ENCODE peak calls at places on chromosomes 3 and 15, in five cellular contexts. N is A549; H is PC-3; E is CD4-positive, CD25-positive, alpha-beta regulatory T cell; O is kidney. J is an unnamed sample.

GRCh38 chr15:74994685-74995084 is 678 bp upstream of the SCAMP5 start:
- DNase-seq in N (no peak), H (no peak), E (no peak), O (no peak), J (no peak)

GRCh38 chr3:99298661-99299060 is 339.7 kb upstream of the COL8A1 start:
- DNase-seq in N (no peak), H (no peak), E (no peak), O (no peak), J (no peak)

GRCh38 chr3:40504636-40505430 is 1.0 kb upstream of the ZNF620 start:
- DNase-seq in N (peak; percentile 58), H (peak; percentile 97), E (no peak), O (no peak), J (peak; percentile 67)

GRCh38 chr3:45366305-45366704 is 22.1 kb upstream of the LARS2 start:
- DNase-seq in N (no peak), H (no peak), E (no peak), O (no peak), J (no peak)

GRCh38 chr15:90967206-90967605 is 12.5 kb downstream of the RCCD1 start:
- DNase-seq in N (no peak), H (no peak), E (no peak), O (no peak), J (no peak)

GRCh38 chr3:66473637-66474036 is 27.2 kb downstream of the LRIG1 start:
- DNase-seq in N (no peak), H (peak; percentile 7), E (no peak), O (no peak), J (no peak)

GRCh38 chr15:69044899-69045298 is 30.4 kb downstream of the NOX5 start:
- DNase-seq in N (peak; percentile 74), H (peak; percentile 93), E (no peak), O (no peak), J (no peak)

GRCh38 chr15:74172751-74173544 is 562 bp upstream of the ISLR start:
- DNase-seq in N (no peak), H (no peak), E (no peak), O (peak; percentile 92), J (peak; percentile 84)

GRCh38 chr3:30954431-30954830 is 60.0 kb upstream of the GADL1 start:
- DNase-seq in N (no peak), H (no peak), E (no peak), O (no peak), J (no peak)

GRCh38 chr15:68924866-68925599 is 5.3 kb upstream of the SPESP1 start:
- DNase-seq in N (peak; percentile 78), H (peak; percentile 86), E (peak; percentile 27), O (peak; percentile 80), J (peak; percentile 70)

GRCh38 chr3:51968175-51968681 is 974 bp upstream of the PCBP4 start:
- DNase-seq in N (no peak), H (no peak), E (no peak), O (no peak), J (no peak)

GRCh38 chr3:24713516-24713915 is 218.9 kb upstream of the THRB start:
- DNase-seq in N (no peak), H (no peak), E (no peak), O (no peak), J (no peak)

GRCh38 chr3:38836561-38836960 is 20.5 kb upstream of the SCN10A start:
- DNase-seq in N (no peak), H (no peak), E (no peak), O (no peak), J (no peak)

GRCh38 chr3:52358362-52358940 is 42.3 kb downstream of the DNAH1 start:
- DNase-seq in N (no peak), H (no peak), E (no peak), O (peak; percentile 52), J (no peak)

GRCh38 chr15:89975482-89976291 is 25.4 kb upstream of the ZNF710 start:
- DNase-seq in N (no peak), H (no peak), E (no peak), O (no peak), J (no peak)

GRCh38 chr3:125381314-125381713 is 6.2 kb upstream of the ZNF148 start:
- DNase-seq in N (no peak), H (no peak), E (no peak), O (no peak), J (no peak)

GRCh38 chr15:82093774-82094211 is 48.0 kb upstream of the MEX3B start:
- DNase-seq in N (peak; percentile 86), H (peak; percentile 80), E (no peak), O (no peak), J (no peak)

GRCh38 chr15:70762469-70763119 is 764 bp downstream of the UACA start:
- DNase-seq in N (peak; percentile 61), H (peak; percentile 62), E (no peak), O (peak; percentile 82), J (peak; percentile 62)

GRCh38 chr3:190676477-190676876 is 162.6 kb downstream of the IL1RAP start:
- DNase-seq in N (no peak), H (peak; percentile 67), E (no peak), O (no peak), J (no peak)

GRCh38 chr15:40463886-40464545 is 6.8 kb upstream of the CHST14 start:
- DNase-seq in N (no peak), H (no peak), E (no peak), O (no peak), J (no peak)

GRCh38 chr15:45457641-45458539 is 64.7 kb downstream of the SLC30A4 start:
- DNase-seq in N (peak; percentile 71), H (peak; percentile 98), E (peak; percentile 74), O (no peak), J (peak; percentile 51)
- H3K4me3 ChIP-seq in N (peak overlapping the region; percentile 47), H (peak overlapping the region; percentile 66), E (peak overlapping the region; percentile 96), O (peak overlapping the region; percentile 88), J (peak overlapping the region; percentile 55)

DNA sequence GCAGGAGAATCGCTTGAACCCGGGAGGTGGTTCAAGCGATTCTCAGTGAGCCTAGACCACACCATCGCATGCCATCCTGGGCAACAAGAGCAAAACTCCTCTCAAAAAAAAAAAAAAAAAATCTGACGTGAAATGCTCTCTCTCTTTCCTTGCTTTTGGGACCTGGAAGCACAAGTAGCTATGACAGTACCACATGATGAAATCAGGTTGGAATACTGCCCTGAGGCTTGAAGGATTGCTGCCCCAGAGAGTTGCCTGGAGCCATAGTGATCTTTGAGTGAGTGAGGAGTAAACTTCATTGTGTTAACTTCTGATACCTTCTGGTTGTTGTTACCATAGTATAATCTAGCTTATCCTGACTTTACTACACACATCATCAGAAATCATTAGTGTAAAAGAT is 23.3 kb downstream of the AKAP13 start:
- DNase-seq in N (no peak), H (no peak), E (no peak), O (no peak), J (no peak)
- H3K4me1 ChIP-seq in N (peaks cover 70% of the 10 kb centered on the region), H (peaks cover 54% of the 10 kb centered on the region), E (peaks cover 48% of the 10 kb centered on the region), O (peaks cover 15% of the 10 kb centered on the region), J (peaks cover 50% of the 10 kb centered on the region)

DNA sequence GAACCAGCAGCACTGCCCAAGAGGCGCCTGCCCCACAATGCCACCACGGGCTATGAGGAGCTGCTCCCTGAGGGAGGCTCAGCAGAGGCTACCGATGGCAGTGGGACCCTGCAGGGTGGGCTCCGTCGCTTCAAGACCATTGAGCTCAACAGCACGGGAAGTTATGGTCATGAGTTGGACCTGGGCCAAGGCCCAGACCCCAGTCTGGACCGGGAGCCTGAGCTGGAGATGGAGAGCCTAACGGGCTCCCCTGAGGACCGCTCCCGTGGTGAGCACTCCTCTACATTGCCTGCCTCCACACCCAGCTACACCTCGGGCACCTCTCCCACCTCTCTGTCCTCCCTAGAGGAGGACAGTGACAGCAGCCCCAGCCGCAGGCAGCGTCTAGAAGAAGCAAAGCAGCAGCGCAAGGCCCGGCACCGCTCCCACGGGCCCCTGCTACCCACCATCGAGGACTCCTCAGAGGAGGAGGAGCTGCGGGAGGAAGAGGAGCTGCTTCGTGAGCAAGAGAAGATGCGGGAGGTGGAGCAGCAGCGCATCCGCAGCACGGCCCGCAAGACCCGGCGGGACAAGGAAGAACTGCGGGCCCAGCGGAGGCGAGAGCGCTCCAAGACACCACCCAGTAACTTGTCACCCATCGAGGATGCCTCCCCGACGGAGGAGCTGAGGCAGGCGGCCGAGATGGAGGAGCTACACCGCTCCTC is 21.8 kb upstream of the APEH start:
- DNase-seq in N (no peak), H (no peak), E (no peak), O (no peak), J (no peak)
- H3K4me3 ChIP-seq in N (no peak overlapping the region), H (no peak overlapping the region), E (no peak overlapping the region), O (no peak overlapping the region), J (no peak overlapping the region)

GRCh38 chr3:197026481-197026866 is 3.1 kb downstream of the MELTF start:
- DNase-seq in N (no peak), H (no peak), E (no peak), O (no peak), J (no peak)
- H3K4me1 ChIP-seq in N (peaks cover 23% of the 10 kb centered on the region), H (peaks cover 33% of the 10 kb centered on the region), E (peaks cover 17% of the 10 kb centered on the region), O (no peaks in the 10 kb centered on the region), J (peaks cover 16% of the 10 kb centered on the region)

GRCh38 chr3:142576792-142577191 is 1.7 kb downstream of the ATR start:
- DNase-seq in N (no peak), H (no peak), E (no peak), O (no peak), J (no peak)
- H3K4me3 ChIP-seq in N (no peak overlapping the region), H (peak overlapping the region; percentile 92), E (peak overlapping the region; percentile 93), O (no peak overlapping the region), J (no peak overlapping the region)

DNA sequence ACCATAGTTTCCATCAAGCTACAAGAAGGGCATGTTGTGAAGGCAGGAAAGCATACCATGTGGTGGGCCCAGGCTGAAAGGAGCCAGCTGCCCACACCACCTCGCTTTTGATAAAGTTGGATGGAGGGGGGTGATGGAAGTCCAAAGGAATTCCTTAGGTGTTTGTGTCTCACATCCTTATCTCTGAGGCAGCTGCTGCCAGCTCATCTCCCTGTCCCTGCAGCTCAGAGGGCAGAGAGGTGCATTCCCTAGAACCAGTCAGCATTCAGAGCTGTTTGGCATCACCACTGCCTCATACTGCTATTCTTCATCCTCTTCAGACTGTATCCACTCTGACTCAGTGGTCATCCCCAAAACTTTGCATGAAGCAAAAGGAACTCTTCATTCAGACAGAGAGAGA is 141.5 kb upstream of the BFSP2 start:
- DNase-seq in N (no peak), H (peak; percentile 1), E (no peak), O (no peak), J (no peak)
- H3K4me1 ChIP-seq in N (no peaks in the 10 kb centered on the region), H (peaks cover 11% of the 10 kb centered on the region), E (no peaks in the 10 kb centered on the region), O (no peaks in the 10 kb centered on the region), J (no peaks in the 10 kb centered on the region)

GRCh38 chr3:43768594-43768993 is 77.9 kb downstream of the ABHD5 start:
- DNase-seq in N (no peak), H (peak; percentile 27), E (no peak), O (no peak), J (peak; percentile 77)

GRCh38 chr3:43766672-43767465 is 76.1 kb downstream of the ABHD5 start:
- DNase-seq in N (peak; percentile 20), H (peak; percentile 90), E (no peak), O (no peak), J (no peak)

GRCh38 chr3:43770426-43771103 is 79.8 kb downstream of the ABHD5 start:
- DNase-seq in N (peak; percentile 79), H (peak; percentile 50), E (peak; percentile 7), O (peak; percentile 76), J (peak; percentile 85)

GRCh38 chr3:43769471-43770425 is 79.0 kb downstream of the ABHD5 start:
- DNase-seq in N (peak; percentile 97), H (peak; percentile 99), E (peak; percentile 60), O (peak; percentile 99), J (peak; percentile 99)

GRCh38 chr3:43769097-43769470 is 78.3 kb downstream of the ABHD5 start:
- DNase-seq in N (no peak), H (no peak), E (no peak), O (no peak), J (no peak)
- H3K4me3 ChIP-seq in N (no peak overlapping the region), H (peak overlapping the region; percentile 34), E (peak overlapping the region; percentile 52), O (peak overlapping the region; percentile 22), J (peak overlapping the region; percentile 33)